ENCODE peak calls at places on chromosomes 2 and 18, in five cellular contexts. R, E, G, B and N are unnamed samples.

GRCh38 chr18:55088000-55088401 is 128.7 kb upstream of the CCDC68 start:
- DNase-seq in G (no peak), B (no peak), R (no peak), E (no peak), N (no peak)

GRCh38 chr2:236129935-236130334 is 38.3 kb downstream of the GBX2 start:
- DNase-seq in R (no peak), G (no peak), E (no peak), B (no peak), N (no peak)

GRCh38 chr2:239942090-239942489 is 83.1 kb downstream of the NDUFA10 start:
- DNase-seq in G (no peak), R (no peak), B (peak; percentile 30), E (no peak), N (no peak)

GRCh38 chr2:239684271-239684670 is 283.5 kb upstream of the HDAC4 start:
- DNase-seq in E (no peak), R (no peak), B (no peak), G (no peak), N (no peak)

GRCh38 chr2:104405628-104406027 is 448.3 kb upstream of the POU3F3 start:
- DNase-seq in E (no peak), R (peak; percentile 35), B (no peak), G (peak; percentile 15), N (no peak)

GRCh38 chr2:5915926-5916325 is 223.7 kb downstream of the SOX11 start:
- DNase-seq in E (no peak), R (peak; percentile 55), G (no peak), B (no peak), N (no peak)

GRCh38 chr2:101881131-101881530 is 110.6 kb upstream of the IL1R2 start:
- DNase-seq in R (no peak), B (no peak), E (no peak), G (no peak), N (no peak)

GRCh38 chr2:810397-810796 is 133.2 kb upstream of the TMEM18 start:
- DNase-seq in E (no peak), B (no peak), G (no peak), R (no peak), N (no peak)

GRCh38 chr2:48144777-48145176 is 238.5 kb upstream of the FBXO11 start:
- DNase-seq in E (no peak), G (no peak), R (no peak), B (no peak), N (no peak)